ENCODE peak calls at places on chromosomes 1 and 21, in seven cellular contexts. H is HCT116, I is SK-N-SH, K is H1, J is HepG2, S is K562, F is GM12878. Z is an unnamed sample.

GRCh38 chr1:153515504-153516394 is 20.0 kb downstream of the S100A6 start:
- DNase-seq in H (no peak), I (no peak), K (no peak), J (no peak), S (peak), F (no peak), Z (peak)

GRCh38 chr1:155977607-155978324 is 581 bp downstream of the ARHGEF2 start:
- DNase-seq in H (no peak), I (peak), K (no peak), J (no peak), S (peak), F (no peak), Z (peak)

GRCh38 chr1:161725888-161726630 is 4.7 kb downstream of the FCRLB start:
- DNase-seq in H (no peak), I (peak), K (no peak), J (peak), S (peak), F (no peak), Z (peak)

GRCh38 chr1:148290881-148291280 is 138.8 kb upstream of the NBPF11 start:
- DNase-seq in H (no peak), I (no peak), K (no peak), J (no peak), S (no peak), F (no peak), Z (no peak)

GRCh38 chr1:160416369-160416768 is 16.0 kb downstream of the VANGL2 start:
- DNase-seq in H (peak), I (peak), K (no peak), J (peak), S (no peak), F (no peak), Z (peak)

GRCh38 chr1:89758127-89758526 is 62.7 kb upstream of the LRRC8D start:
- DNase-seq in H (no peak), I (peak), K (no peak), J (no peak), S (no peak), F (no peak), Z (no peak)

GRCh38 chr1:230891984-230892383 is 23.7 kb upstream of the C1orf198 start:
- DNase-seq in H (no peak), I (no peak), K (no peak), J (no peak), S (no peak), F (peak), Z (no peak)

GRCh38 chr1:178232949-178233348 is 139.0 kb downstream of the RASAL2 start:
- DNase-seq in H (no peak), I (no peak), K (no peak), J (no peak), S (no peak), F (no peak), Z (no peak)

GRCh38 chr1:9787702-9788101 is 36.1 kb downstream of the CLSTN1 start:
- DNase-seq in H (no peak), I (no peak), K (no peak), J (no peak), S (no peak), F (peak), Z (no peak)

GRCh38 chr1:153610334-153611023 is 2.5 kb downstream of the S100A16 start:
- DNase-seq in H (no peak), I (no peak), K (no peak), J (no peak), S (peak), F (no peak), Z (no peak)

GRCh38 chr1:31183126-31183525 is 56.6 kb downstream of the NKAIN1 start:
- DNase-seq in H (no peak), I (no peak), K (no peak), J (no peak), S (no peak), F (no peak), Z (no peak)

GRCh38 chr1:244353572-244354091 is 98.1 kb downstream of the ADSS2 start:
- DNase-seq in H (peak), I (no peak), K (peak), J (peak), S (peak), F (no peak), Z (no peak)

GRCh38 chr1:17849216-17849615 is 94.1 kb downstream of the ACTL8 start:
- DNase-seq in H (no peak), I (no peak), K (no peak), J (no peak), S (no peak), F (no peak), Z (no peak)

GRCh38 chr1:227072991-227073390 is 132.9 kb downstream of the COQ8A start:
- DNase-seq in H (no peak), I (no peak), K (no peak), J (no peak), S (no peak), F (no peak), Z (no peak)

GRCh38 chr1:68174173-68175113 is 57.9 kb downstream of the WLS start:
- DNase-seq in H (peak), I (peak), K (no peak), J (no peak), S (no peak), F (no peak), Z (no peak)

GRCh38 chr1:83791821-83792437 is 207.0 kb downstream of the TTLL7 start:
- DNase-seq in H (no peak), I (no peak), K (no peak), J (no peak), S (no peak), F (no peak), Z (no peak)

GRCh38 chr1:85027242-85027983 is 20.9 kb downstream of the MCOLN3 start:
- DNase-seq in H (no peak), I (no peak), K (no peak), J (no peak), S (no peak), F (no peak), Z (peak)

GRCh38 chr1:180444522-180444921 is 57.9 kb downstream of the ACBD6 start:
- DNase-seq in H (no peak), I (no peak), K (no peak), J (no peak), S (no peak), F (no peak), Z (no peak)

GRCh38 chr1:230120949-230121381 is 53.9 kb downstream of the GALNT2 start:
- DNase-seq in H (peak), I (peak), K (no peak), J (peak), S (peak), F (no peak), Z (peak)

GRCh38 chr1:154170547-154171221 is 15.8 kb upstream of the NUP210L start:
- DNase-seq in H (no peak), I (no peak), K (no peak), J (no peak), S (no peak), F (no peak), Z (no peak)

GRCh38 chr1:42157667-42158066 is 4.5 kb downstream of the GUCA2B start:
- DNase-seq in H (peak), I (no peak), K (no peak), J (peak), S (no peak), F (no peak), Z (no peak)

GRCh38 chr1:53963472-53963871 is 17.3 kb downstream of the LRRC42 start:
- DNase-seq in H (no peak), I (no peak), K (no peak), J (no peak), S (no peak), F (no peak), Z (no peak)

GRCh38 chr1:17668195-17668594 is 86.9 kb upstream of the ACTL8 start:
- DNase-seq in H (no peak), I (no peak), K (no peak), J (no peak), S (no peak), F (no peak), Z (no peak)

GRCh38 chr21:31731112-31731801 is 661 bp downstream of the SCAF4 start:
- DNase-seq in H (no peak), I (peak), K (no peak), J (peak), S (peak), F (no peak), Z (peak)

GRCh38 chr1:46341222-46342083 is 846 bp downstream of the NSUN4 start:
- DNase-seq in H (no peak), I (no peak), K (no peak), J (no peak), S (peak), F (no peak), Z (no peak)

GRCh38 chr1:39450956-39451601 is 40.4 kb upstream of the BMP8A start:
- DNase-seq in H (no peak), I (no peak), K (no peak), J (peak), S (no peak), F (no peak), Z (no peak)

GRCh38 chr1:211281322-211282022 is 22.3 kb downstream of the RCOR3 start:
- DNase-seq in H (no peak), I (no peak), K (no peak), J (no peak), S (no peak), F (no peak), Z (no peak)

GRCh38 chr1:107267489-107267888 is 126.7 kb downstream of the NTNG1 start:
- DNase-seq in H (no peak), I (no peak), K (no peak), J (no peak), S (no peak), F (no peak), Z (no peak)

GRCh38 chr1:71074681-71075080 is 6.2 kb downstream of the ZRANB2 start:
- DNase-seq in H (no peak), I (no peak), K (no peak), J (no peak), S (no peak), F (no peak), Z (no peak)

GRCh38 chr1:58618303-58618702 is 41.3 kb upstream of the TACSTD2 start:
- DNase-seq in H (no peak), I (no peak), K (no peak), J (no peak), S (no peak), F (no peak), Z (no peak)

GRCh38 chr1:93989601-93990000 is 80.4 kb upstream of the GCLM start:
- DNase-seq in H (no peak), I (no peak), K (no peak), J (no peak), S (no peak), F (no peak), Z (no peak)

GRCh38 chr1:32889731-32890278 is 3.5 kb downstream of the HPCA start:
- DNase-seq in H (no peak), I (peak), K (no peak), J (no peak), S (no peak), F (no peak), Z (no peak)

GRCh38 chr1:101282314-101283087 is 45.7 kb downstream of the S1PR1 start:
- DNase-seq in H (no peak), I (no peak), K (no peak), J (no peak), S (no peak), F (no peak), Z (no peak)

DNA sequence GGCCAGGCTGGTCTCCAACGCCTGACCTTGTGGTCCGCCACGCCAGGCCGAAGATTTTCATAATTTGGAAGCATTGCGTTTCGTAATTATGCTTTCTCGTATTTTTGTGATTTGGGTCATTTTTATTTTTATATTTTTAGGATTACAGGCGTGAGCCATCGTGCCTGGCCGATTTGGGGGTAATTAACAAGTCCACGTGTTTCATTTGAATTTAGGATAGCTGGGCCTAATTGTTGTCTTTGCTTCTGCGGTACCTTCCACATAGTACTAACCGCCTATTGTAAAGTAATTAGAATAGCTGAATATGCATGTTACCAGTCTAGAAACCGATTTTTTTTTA is 1.0 kb downstream of the RCC1 start:
- DNase-seq in H (no peak), I (no peak), K (no peak), J (no peak), S (no peak), F (no peak), Z (no peak)
- TF ChIP-seq JUND in H (no peak), I (no peak), K (no peak), J (no peak), S (no peak), F (no peak), Z (no peak)

DNA sequence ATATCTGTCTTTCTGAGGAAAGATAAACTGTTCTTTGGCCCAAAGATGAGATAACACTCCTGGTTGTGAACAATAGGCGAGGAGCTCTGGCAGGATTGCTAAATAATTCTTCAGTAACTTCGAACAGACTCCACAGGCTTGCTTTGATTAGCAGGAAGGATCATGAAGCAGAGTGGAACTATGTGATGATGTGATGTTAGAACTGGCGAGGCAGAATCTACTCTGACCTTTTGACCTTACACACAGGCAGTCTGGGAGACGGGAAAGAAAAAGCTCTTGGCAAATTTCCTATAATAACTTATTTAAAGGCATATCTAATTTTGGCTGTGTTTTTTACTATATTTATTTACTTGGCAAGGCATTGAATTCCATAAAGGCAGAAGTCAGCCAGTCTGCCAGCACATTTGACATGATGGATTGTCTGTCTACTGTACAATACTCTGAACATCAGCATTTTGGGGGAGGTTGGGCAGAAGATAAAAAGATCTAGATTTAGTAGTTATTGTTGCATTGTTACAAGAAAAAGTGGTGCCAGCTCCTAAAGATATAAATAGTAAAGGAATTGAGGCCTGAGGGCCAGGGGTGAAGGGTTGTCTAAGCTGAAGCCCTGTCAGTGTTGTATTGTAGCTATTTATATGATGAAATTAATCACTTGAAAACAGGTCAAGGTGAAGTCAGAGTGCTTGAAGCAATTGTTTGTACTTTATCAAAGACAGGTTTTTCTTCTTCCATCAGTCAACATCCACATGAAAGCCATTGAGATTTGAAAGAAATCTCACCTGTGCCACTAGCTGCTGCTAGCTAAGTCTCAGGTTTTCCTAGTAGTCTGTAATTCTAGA is 708.8 kb downstream of the LTN1 start:
- DNase-seq in H (no peak), I (peak), K (no peak), J (peak), S (no peak), F (no peak), Z (no peak)
- TF ChIP-seq JUND in H (no peak), I (peak), K (no peak), J (no peak), S (no peak), F (no peak), Z (no peak)

DNA sequence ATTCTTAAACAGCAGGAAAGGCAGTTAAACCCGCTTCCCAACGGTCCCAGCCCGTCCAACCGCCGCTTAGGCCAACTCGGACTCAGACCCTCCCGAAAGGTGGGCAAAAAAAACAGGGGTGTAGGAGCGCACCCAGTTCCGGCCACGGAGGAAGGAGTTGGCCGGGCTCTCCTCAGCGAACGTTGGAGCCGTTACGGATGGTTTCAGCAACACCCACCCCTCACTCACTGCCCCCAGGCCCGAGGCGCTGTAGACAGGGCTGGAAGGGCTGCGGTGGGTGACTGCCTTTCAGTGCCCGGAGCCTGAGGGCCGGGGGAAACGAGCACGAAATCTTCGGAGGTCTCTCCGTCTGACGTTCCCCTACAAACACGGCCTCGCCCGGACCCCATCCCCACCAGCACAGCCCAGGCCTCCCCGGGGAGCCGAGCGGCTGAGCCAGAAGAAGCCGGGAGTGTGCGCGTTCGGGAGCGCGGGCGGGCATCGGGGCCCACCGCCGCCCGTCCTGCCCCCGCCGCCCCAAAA is 1.3 kb downstream of the KDM5B start:
- DNase-seq in H (no peak), I (no peak), K (no peak), J (no peak), S (no peak), F (no peak), Z (peak)
- TF ChIP-seq JUND in H (no peak), I (no peak), K (no peak), J (no peak), S (no peak), F (no peak), Z (no peak)

GRCh38 chr21:25331286-25331685 is 276.0 kb downstream of the MRPL39 start:
- DNase-seq in H (no peak), I (no peak), K (no peak), J (no peak), S (no peak), F (no peak), Z (no peak)
- TF ChIP-seq JUND in H (no peak), I (no peak), K (no peak), J (no peak), S (no peak), F (no peak), Z (no peak)

DNA sequence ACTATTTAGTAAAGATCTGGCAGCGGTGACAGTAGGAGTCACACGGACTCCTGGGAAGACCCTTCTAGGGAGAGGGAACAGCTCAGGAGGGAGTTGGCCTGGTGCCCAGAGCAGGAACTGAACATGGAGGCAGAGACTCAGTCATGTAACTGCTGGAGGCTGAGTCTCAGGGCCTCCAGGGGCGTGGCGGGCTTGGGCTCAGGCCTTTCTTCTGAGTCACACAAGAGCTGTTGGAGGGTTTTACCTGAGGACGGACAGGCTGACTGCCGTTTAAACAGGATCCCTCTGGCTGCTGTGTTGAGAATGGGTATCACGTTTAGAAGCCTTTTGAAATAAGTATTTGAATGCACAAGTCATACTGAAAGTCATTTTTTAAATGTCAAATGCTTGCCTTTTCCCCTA is 7.2 kb upstream of the ETS2 start:
- DNase-seq in H (peak), I (peak), K (no peak), J (no peak), S (peak), F (no peak), Z (no peak)
- TF ChIP-seq JUND in H (no peak), I (no peak), K (no peak), J (no peak), S (peak), F (no peak), Z (no peak)

GRCh38 chr21:41321908-41322495 is 5.4 kb downstream of the FAM3B start:
- DNase-seq in H (no peak), I (no peak), K (no peak), J (no peak), S (no peak), F (no peak), Z (no peak)

GRCh38 chr21:41318218-41318617 is 1.6 kb downstream of the FAM3B start:
- DNase-seq in H (no peak), I (no peak), K (no peak), J (no peak), S (no peak), F (no peak), Z (no peak)

GRCh38 chr21:41319273-41319672 is 2.7 kb downstream of the FAM3B start:
- DNase-seq in H (no peak), I (no peak), K (no peak), J (no peak), S (no peak), F (no peak), Z (no peak)

GRCh38 chr21:41322496-41323382 is 6.1 kb downstream of the FAM3B start:
- DNase-seq in H (no peak), I (no peak), K (no peak), J (peak), S (no peak), F (no peak), Z (peak)

DNA sequence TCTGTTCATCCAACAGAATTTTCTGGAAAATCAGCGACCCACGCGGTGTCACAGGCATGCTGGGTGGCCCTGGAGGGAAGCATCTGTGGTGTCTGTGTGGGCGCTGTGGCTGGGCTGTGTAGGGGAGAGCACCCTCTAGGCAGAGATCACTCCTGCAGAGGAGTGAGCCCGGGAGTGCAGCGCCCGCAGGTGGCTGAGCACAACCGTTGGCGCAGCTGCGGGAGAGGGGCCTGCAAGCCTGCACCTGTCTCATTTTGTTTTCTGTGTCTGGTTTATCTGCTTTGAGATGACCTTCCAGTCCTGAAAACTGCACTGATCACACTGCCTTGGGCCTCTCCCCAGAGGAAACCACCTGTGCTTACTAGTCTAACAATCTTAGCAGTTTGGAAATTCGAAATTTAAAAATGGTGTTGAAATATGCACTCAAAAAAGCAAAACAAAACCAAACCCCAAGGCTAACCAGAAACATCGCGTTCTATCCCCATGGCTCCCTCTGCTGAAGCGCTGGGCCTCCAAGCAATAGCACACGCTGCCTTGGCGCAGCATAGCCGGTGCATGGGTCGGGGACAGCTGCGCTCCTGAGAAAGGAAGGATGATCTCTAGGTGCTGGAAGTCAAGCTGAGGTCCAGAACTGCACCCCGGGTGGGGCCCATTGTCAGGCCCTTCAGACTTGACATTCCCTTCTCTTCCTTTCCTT is 4.8 kb downstream of the FAM3B start:
- DNase-seq in H (no peak), I (no peak), K (no peak), J (no peak), S (no peak), F (no peak), Z (no peak)
- TF ChIP-seq JUND in H (no peak), I (no peak), K (no peak), J (no peak), S (no peak), F (no peak), Z (no peak)

GRCh38 chr21:45590246-45590725 is 48.0 kb upstream of the SLC19A1 start:
- DNase-seq in H (no peak), I (peak), K (peak), J (no peak), S (peak), F (no peak), Z (peak)
- TF ChIP-seq JUND in H (no peak), I (no peak), K (no peak), J (no peak), S (no peak), F (no peak), Z (no peak)

GRCh38 chr21:33761104-33762036 is 119.1 kb downstream of the ITSN1 start:
- DNase-seq in H (peak), I (no peak), K (no peak), J (peak), S (peak), F (no peak), Z (peak)
- TF ChIP-seq JUND in H (peak), I (peak), K (no peak), J (no peak), S (peak), F (no peak), Z (peak)

GRCh38 chr1:210250665-210250997 is 18.0 kb downstream of the SERTAD4 start:
- DNase-seq in H (no peak), I (peak), K (no peak), J (no peak), S (no peak), F (no peak), Z (no peak)
- TF ChIP-seq JUND in H (no peak), I (no peak), K (no peak), J (no peak), S (no peak), F (no peak), Z (no peak)

GRCh38 chr1:7315316-7315715 is 455.8 kb upstream of the VAMP3 start:
- DNase-seq in H (no peak), I (no peak), K (no peak), J (no peak), S (no peak), F (no peak), Z (no peak)
- TF ChIP-seq JUND in H (no peak), I (no peak), K (no peak), J (no peak), S (no peak), F (no peak), Z (no peak)